ENCODE peak calls at places on chromosome 15, in nine cellular contexts. R is AG04450; P is upper lobe of left lung; M is AG09309; G is body of pancreas; B is BE2C; I is HFF-Myc; K is ovary; A is effector memory CD4-positive, alpha-beta T cell. X is an unnamed sample.

GRCh38 chr15:34726407-34727100 is 28.2 kb downstream of the GJD2 start:
- DNase-seq in R (peak; percentile 6), P (no peak), M (no peak), G (no peak), B (no peak), I (no peak), K (no peak), A (no peak), X (peak; percentile 26)

GRCh38 chr15:67240235-67241131 is 14.0 kb downstream of the AAGAB start:
- DNase-seq in R (no peak), P (no peak), M (no peak), G (peak; percentile 66), B (peak; percentile 16), I (no peak), K (no peak), A (no peak), X (peak; percentile 65)

GRCh38 chr15:48380183-48380582 is 49.0 kb downstream of the DUT start:
- DNase-seq in R (no peak), P (no peak), M (no peak), G (no peak), B (no peak), I (no peak), K (no peak), A (no peak), X (no peak)

GRCh38 chr15:55281517-55282227 is 7.9 kb downstream of the RAB27A start:
- DNase-seq in R (no peak), P (no peak), M (no peak), G (no peak), B (no peak), I (no peak), K (no peak), A (no peak), X (no peak)

GRCh38 chr15:40301467-40302179 is 6.1 kb downstream of the PLCB2 start:
- DNase-seq in R (no peak), P (no peak), M (no peak), G (no peak), B (peak; percentile 78), I (no peak), K (no peak), A (no peak), X (peak; percentile 81)

GRCh38 chr15:38528279-38528678 is 36.3 kb downstream of the RASGRP1 start:
- DNase-seq in R (no peak), P (no peak), M (peak; percentile 42), G (no peak), B (no peak), I (no peak), K (no peak), A (no peak), X (no peak)

GRCh38 chr15:80743189-80743833 is 35.9 kb upstream of the CEMIP start:
- DNase-seq in R (no peak), P (no peak), M (no peak), G (peak; percentile 11), B (no peak), I (no peak), K (no peak), A (no peak), X (no peak)

GRCh38 chr15:66633346-66633745 is 67.5 kb upstream of the LCTL start:
- DNase-seq in R (no peak), P (no peak), M (no peak), G (no peak), B (no peak), I (no peak), K (no peak), A (no peak), X (peak; percentile 61)

GRCh38 chr15:70453238-70453637 is 310.1 kb downstream of the UACA start:
- DNase-seq in R (no peak), P (no peak), M (no peak), G (no peak), B (no peak), I (no peak), K (no peak), A (no peak), X (no peak)

GRCh38 chr15:90072978-90073640 is 29.2 kb downstream of the IDH2 start:
- DNase-seq in R (no peak), P (no peak), M (no peak), G (peak; percentile 72), B (no peak), I (no peak), K (no peak), A (no peak), X (no peak)

GRCh38 chr15:60585743-60586708 is 107.1 kb upstream of the ICE2 start:
- DNase-seq in R (peak; percentile 36), P (no peak), M (no peak), G (peak; percentile 73), B (peak; percentile 60), I (peak; percentile 53), K (no peak), A (peak; percentile 60), X (peak; percentile 52)

GRCh38 chr15:40863660-40864285 is 10.3 kb downstream of the RHOV start:
- DNase-seq in R (no peak), P (no peak), M (no peak), G (peak; percentile 62), B (no peak), I (no peak), K (no peak), A (no peak), X (no peak)

GRCh38 chr15:91952216-91952615 is 98.7 kb downstream of the SLCO3A1 start:
- DNase-seq in R (no peak), P (no peak), M (no peak), G (no peak), B (no peak), I (no peak), K (no peak), A (no peak), X (no peak)

GRCh38 chr15:26628879-26629529 is 143.9 kb downstream of the GABRB3 start:
- DNase-seq in R (no peak), P (peak; percentile 95), M (no peak), G (peak; percentile 73), B (peak; percentile 13), I (peak; percentile 3), K (peak; percentile 88), A (no peak), X (peak; percentile 90)

GRCh38 chr15:26631894-26632293 is 141.0 kb downstream of the GABRB3 start:
- DNase-seq in R (no peak), P (no peak), M (no peak), G (no peak), B (no peak), I (no peak), K (no peak), A (no peak), X (no peak)

GRCh38 chr15:26624128-26624527 is 148.7 kb downstream of the GABRB3 start:
- DNase-seq in R (no peak), P (peak; percentile 26), M (no peak), G (no peak), B (no peak), I (no peak), K (no peak), A (no peak), X (no peak)

GRCh38 chr15:26630857-26631256 is 142.0 kb downstream of the GABRB3 start:
- DNase-seq in R (no peak), P (no peak), M (no peak), G (no peak), B (no peak), I (no peak), K (no peak), A (no peak), X (no peak)

GRCh38 chr15:26628071-26628470 is 144.8 kb downstream of the GABRB3 start:
- DNase-seq in R (no peak), P (no peak), M (no peak), G (peak; percentile 23), B (no peak), I (no peak), K (no peak), A (no peak), X (no peak)
- H3K4me3 ChIP-seq in R (no peak overlapping the region), P (peak overlapping the region; percentile 24), M (no peak overlapping the region), G (no peak overlapping the region), B (no peak overlapping the region), I (peak overlapping the region; percentile 40), K (no peak overlapping the region), A (no peak overlapping the region), X (peak overlapping the region; percentile 13)

GRCh38 chr15:37094542-37095196 is 5.7 kb downstream of the MEIS2 start:
- DNase-seq in R (no peak), P (no peak), M (no peak), G (no peak), B (no peak), I (no peak), K (no peak), A (no peak), X (no peak)
- H3K4me3 ChIP-seq in R (no peak overlapping the region), P (peak overlapping the region; percentile 61), M (no peak overlapping the region), G (no peak overlapping the region), B (peak overlapping the region; percentile 97), I (peak overlapping the region; percentile 90), K (peak overlapping the region; percentile 81), A (no peak overlapping the region), X (peak overlapping the region; percentile 13)

GRCh38 chr15:93019971-93020370 is 69.0 kb downstream of the RGMA start:
- DNase-seq in R (no peak), P (no peak), M (no peak), G (no peak), B (no peak), I (no peak), K (no peak), A (no peak), X (no peak)
- H3K4me3 ChIP-seq in R (no peak overlapping the region), P (no peak overlapping the region), M (no peak overlapping the region), G (no peak overlapping the region), B (no peak overlapping the region), I (no peak overlapping the region), K (no peak overlapping the region), A (no peak overlapping the region), X (no peak overlapping the region)

GRCh38 chr15:68298882-68299381 is 21.4 kb downstream of the FEM1B start:
- DNase-seq in R (no peak), P (no peak), M (no peak), G (no peak), B (no peak), I (no peak), K (no peak), A (no peak), X (no peak)
- H3K4me3 ChIP-seq in R (no peak overlapping the region), P (peak overlapping the region; percentile 25), M (no peak overlapping the region), G (no peak overlapping the region), B (no peak overlapping the region), I (no peak overlapping the region), K (peak overlapping the region; percentile 16), A (peak overlapping the region; percentile 35), X (no peak overlapping the region)

X was measured in H7.